ENCODE peak calls at places on chromosomes 12 and 14, in seven cellular contexts. R is right atrium auricular region, I is psoas muscle, T is fibroblast of lung, K is neural progenitor cell, U is tibial artery, M is testis. H is an unnamed sample. For H3K4me1 and H3K36me3, the result is how much of the 10 kb centered on the place peaks cover.

GRCh38 chr14:65991124-65991523 is 495.0 kb upstream of the CCDC196 start:
- DNase-seq in R (no peak), I (no peak), T (no peak), K (no peak), U (no peak), M (no peak), H (no peak)

GRCh38 chr12:119780786-119781434 is 96.2 kb downstream of the CIT start:
- DNase-seq in R (no peak), I (peak), T (peak), K (peak), U (peak), M (peak), H (peak)

GRCh38 chr12:117050060-117050459 is 49.2 kb downstream of the TESC start:
- DNase-seq in R (no peak), I (no peak), T (no peak), K (no peak), U (no peak), M (no peak), H (no peak)

GRCh38 chr12:43147893-43148292 is 404.1 kb downstream of the ADAMTS20 start:
- DNase-seq in R (no peak), I (no peak), T (no peak), K (no peak), U (no peak), M (no peak), H (no peak)

GRCh38 chr12:67892289-67892688 is 97.0 kb upstream of the IFNG-AS1 start:
- DNase-seq in R (no peak), I (no peak), T (no peak), K (no peak), U (no peak), M (no peak), H (no peak)

GRCh38 chr14:52923902-52924575 is 26.8 kb downstream of the FERMT2 start:
- DNase-seq in R (no peak), I (no peak), T (no peak), K (no peak), U (no peak), M (no peak), H (no peak)

GRCh38 chr12:1993871-1994371 is 10.3 kb downstream of the DCP1B start:
- DNase-seq in R (no peak), I (no peak), T (peak), K (no peak), U (no peak), M (no peak), H (no peak)

GRCh38 chr12:31756977-31757420 is 28.2 kb upstream of the AMN1 start:
- DNase-seq in R (no peak), I (no peak), T (peak), K (no peak), U (no peak), M (no peak), H (no peak)

GRCh38 chr12:32298917-32299316 is 100.4 kb upstream of the FGD4 start:
- DNase-seq in R (no peak), I (no peak), T (no peak), K (no peak), U (no peak), M (no peak), H (no peak)

GRCh38 chr12:106267535-106267934 is 19.7 kb upstream of the CKAP4 start:
- DNase-seq in R (no peak), I (no peak), T (no peak), K (no peak), U (no peak), M (no peak), H (no peak)

GRCh38 chr12:17954788-17955187 is 135.2 kb downstream of the RERGL start:
- DNase-seq in R (no peak), I (no peak), T (no peak), K (peak), U (no peak), M (no peak), H (no peak)

GRCh38 chr12:22653075-22653474 is 28.1 kb downstream of the ETNK1 start:
- DNase-seq in R (no peak), I (no peak), T (peak), K (no peak), U (no peak), M (no peak), H (no peak)

GRCh38 chr12:106113042-106113441 is 25.7 kb downstream of the NUAK1 start:
- DNase-seq in R (no peak), I (no peak), T (no peak), K (no peak), U (no peak), M (no peak), H (no peak)

GRCh38 chr14:60485600-60486251 is at the start of gene C14orf39:
- DNase-seq in R (no peak), I (peak), T (peak), K (peak), U (no peak), M (peak), H (peak)

GRCh38 chr12:104490850-104491249 is 34.1 kb downstream of the CHST11 start:
- DNase-seq in R (no peak), I (no peak), T (no peak), K (no peak), U (no peak), M (no peak), H (no peak)
- H3K4me1 ChIP-seq in R (under half), I (under half), T (under half), K (under half), U (under half), M (under half), H (under half)

GRCh38 chr14:23028800-23029199 is 5.9 kb downstream of the PSMB5 start:
- DNase-seq in R (no peak), I (no peak), T (no peak), K (no peak), U (no peak), M (no peak), H (no peak)

GRCh38 chr14:23035303-23036164 is 834 bp upstream of the PSMB5 start:
- DNase-seq in R (no peak), I (no peak), T (no peak), K (no peak), U (no peak), M (no peak), H (no peak)

GRCh38 chr14:23033801-23034497 is 751 bp downstream of the PSMB5 start:
- DNase-seq in R (no peak), I (no peak), T (no peak), K (no peak), U (no peak), M (no peak), H (peak)

GRCh38 chr14:23034498-23035302 is at the start of gene PSMB5:
- DNase-seq in R (peak), I (peak), T (peak), K (peak), U (peak), M (peak), H (peak)

GRCh38 chr14:23030936-23031335 is 3.8 kb downstream of the PSMB5 start:
- DNase-seq in R (no peak), I (no peak), T (no peak), K (no peak), U (no peak), M (no peak), H (no peak)
- H3K36me3 ChIP-seq in R (under half), I (half or more), T (under half), K (under half), U (under half), M (under half), H (half or more)

DNA sequence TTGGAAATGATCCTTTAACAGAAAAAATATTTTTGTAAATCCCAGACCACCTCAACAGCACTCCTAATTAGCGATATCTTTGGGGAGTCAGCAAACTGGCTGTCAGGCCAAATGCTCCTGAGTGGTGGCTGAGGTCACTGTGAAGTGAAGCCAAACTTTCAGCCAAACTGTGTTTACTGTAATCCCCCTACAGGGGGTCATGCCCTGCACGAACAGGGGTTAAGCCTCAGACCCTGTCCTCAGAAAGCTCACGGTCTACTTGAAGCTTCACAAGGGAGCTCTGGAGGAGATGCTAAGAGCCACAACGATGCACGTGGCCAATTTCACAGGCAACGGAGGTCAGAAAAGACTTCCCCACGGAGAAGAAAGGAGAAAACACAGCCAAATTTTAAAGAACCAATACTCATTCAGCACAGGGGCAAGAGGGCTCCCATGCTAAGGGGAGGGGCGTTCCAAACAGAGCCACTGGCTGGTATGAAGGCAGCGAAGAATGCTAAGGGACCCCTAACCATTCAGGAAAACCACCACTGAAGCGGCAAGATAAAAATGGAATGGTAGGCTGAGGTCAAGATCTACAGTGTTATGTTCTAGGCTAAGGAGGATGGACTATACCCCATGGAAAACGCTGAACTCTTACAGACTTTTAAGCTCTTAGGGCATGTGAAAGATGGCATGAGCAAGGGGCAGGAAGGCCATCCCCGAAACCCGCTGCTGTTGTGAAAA is 105.4 kb downstream of the ITPR2 start:
- DNase-seq in R (no peak), I (no peak), T (no peak), K (no peak), U (no peak), M (no peak), H (no peak)
- H3K27ac ChIP-seq in R (no peak), I (no peak), T (no peak), K (no peak), U (no peak), M (no peak), H (no peak)

DNA sequence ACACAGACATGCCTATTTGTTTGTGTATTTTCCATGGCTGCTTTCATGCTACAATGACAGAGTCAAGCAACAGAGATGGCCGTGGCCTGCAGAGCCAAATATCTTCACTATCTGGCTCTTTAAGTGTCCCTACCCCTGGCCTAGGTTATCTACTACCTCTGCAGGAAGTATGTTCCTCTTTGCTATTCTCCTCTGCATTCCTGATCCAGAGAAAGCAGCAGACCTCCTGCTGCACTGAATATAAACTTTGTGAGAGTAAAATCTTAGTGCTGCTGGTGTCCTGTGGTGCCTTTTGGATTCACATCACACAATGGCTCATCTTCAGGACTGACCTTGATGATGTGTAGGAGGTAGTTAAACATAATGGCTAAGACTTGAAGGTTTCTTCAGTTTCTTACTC is 233.4 kb downstream of the IPO8 start:
- DNase-seq in R (no peak), I (no peak), T (no peak), K (no peak), U (no peak), M (no peak), H (no peak)
- H3K4me1 ChIP-seq in R (under half), I (under half), T (under half), K (under half), U (under half), M (under half), H (under half)

GRCh38 chr14:91308337-91308736 is 63.8 kb upstream of the GPR68 start:
- DNase-seq in R (no peak), I (no peak), T (no peak), K (no peak), U (no peak), M (peak), H (no peak)
- H3K36me3 ChIP-seq in R (under half), I (under half), T (under half), K (under half), U (under half), M (under half), H (under half)

GRCh38 chr14:71694888-71695505 is 237.2 kb upstream of the RGS6 start:
- DNase-seq in R (no peak), I (no peak), T (no peak), K (no peak), U (no peak), M (no peak), H (no peak)

GRCh38 chr14:71698698-71699097 is 233.5 kb upstream of the RGS6 start:
- DNase-seq in R (no peak), I (no peak), T (no peak), K (no peak), U (no peak), M (no peak), H (no peak)

GRCh38 chr14:71693373-71693772 is 238.9 kb upstream of the RGS6 start:
- DNase-seq in R (no peak), I (no peak), T (peak), K (no peak), U (no peak), M (no peak), H (peak)

GRCh38 chr14:71698027-71698426 is 234.2 kb upstream of the RGS6 start:
- DNase-seq in R (no peak), I (no peak), T (no peak), K (no peak), U (no peak), M (no peak), H (no peak)

GRCh38 chr14:71695603-71696350 is 236.5 kb upstream of the RGS6 start:
- DNase-seq in R (no peak), I (no peak), T (no peak), K (no peak), U (no peak), M (no peak), H (no peak)
- H3K27ac ChIP-seq in R (no peak), I (no peak), T (no peak), K (no peak), U (peak), M (no peak), H (no peak)

GRCh38 chr12:47986266-47986610 is 18.0 kb downstream of the COL2A1 start:
- DNase-seq in R (no peak), I (no peak), T (no peak), K (no peak), U (no peak), M (no peak), H (no peak)
- H3K4me1 ChIP-seq in R (under half), I (under half), T (under half), K (under half), U (under half), M (under half), H (under half)

GRCh38 chr12:53276511-53276910 is 8.4 kb downstream of the ESPL1 start:
- DNase-seq in R (no peak), I (no peak), T (no peak), K (no peak), U (no peak), M (no peak), H (no peak)

GRCh38 chr12:53279283-53279869 is 11.3 kb downstream of the ESPL1 start:
- DNase-seq in R (no peak), I (no peak), T (no peak), K (no peak), U (no peak), M (no peak), H (no peak)

GRCh38 chr12:53274445-53274844 is 6.3 kb downstream of the ESPL1 start:
- DNase-seq in R (no peak), I (no peak), T (no peak), K (no peak), U (no peak), M (no peak), H (no peak)

GRCh38 chr12:53279888-53280498 is 11.9 kb downstream of the ESPL1 start:
- DNase-seq in R (no peak), I (no peak), T (no peak), K (no peak), U (no peak), M (no peak), H (no peak)

DNA sequence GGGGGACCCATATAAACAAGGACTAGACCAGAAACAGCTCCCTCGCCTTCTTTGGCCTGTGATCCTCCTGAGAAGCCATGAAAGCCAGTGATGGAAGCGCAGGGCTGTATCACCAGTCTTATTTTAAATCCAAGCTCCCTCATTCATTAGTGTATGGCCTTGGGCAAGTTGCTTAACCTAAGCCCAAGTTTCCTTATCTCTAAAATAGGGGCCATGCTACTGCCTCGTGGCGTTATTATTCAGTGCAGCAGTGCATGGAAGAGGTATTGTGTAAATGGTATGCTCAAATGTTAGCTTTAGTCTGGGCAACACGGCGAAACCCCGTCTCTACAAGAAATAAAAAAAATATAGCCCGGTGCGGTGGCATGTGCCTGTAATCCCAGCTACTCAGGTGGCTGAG is 9.9 kb downstream of the ESPL1 start:
- DNase-seq in R (no peak), I (no peak), T (no peak), K (no peak), U (no peak), M (no peak), H (no peak)
- H3K36me3 ChIP-seq in R (under half), I (under half), T (under half), K (under half), U (under half), M (under half), H (half or more)

H was measured in SJCRH30.